ENCODE peak calls at places on chromosomes 4 and X, in nine cellular contexts. V is MM.1S, Z is fibroblast of villous mesenchyme, J is mucosa of descending colon, K is foreskin fibroblast, B is transverse colon, C is left ventricle myocardium inferior, L is lung, F is breast epithelium. M is an unnamed sample.

GRCh38 chrX:13955095-13955647 is 74.5 kb downstream of the GEMIN8 start:
- DNase-seq in V (no peak), Z (no peak), J (no peak), K (no peak), B (no peak), C (no peak), L (no peak), F (no peak), M (no peak)

GRCh38 chrX:135543924-135544323 is 23.5 kb downstream of the INTS6L start:
- DNase-seq in V (no peak), Z (no peak), J (no peak), K (no peak), B (peak), C (no peak), L (no peak), F (no peak), M (no peak)

GRCh38 chr4:17385403-17385802 is 126.5 kb downstream of the QDPR start:
- DNase-seq in V (peak), Z (peak), J (no peak), K (peak), B (no peak), C (no peak), L (no peak), F (no peak), M (peak)

GRCh38 chrX:53974529-53974928 is 69.7 kb downstream of the PHF8 start:
- DNase-seq in V (no peak), Z (no peak), J (no peak), K (no peak), B (no peak), C (no peak), L (no peak), F (no peak), M (no peak)

GRCh38 chr4:184028571-184028996 is 123.5 kb downstream of the STOX2 start:
- DNase-seq in V (peak), Z (no peak), J (no peak), K (no peak), B (no peak), C (no peak), L (no peak), F (no peak), M (no peak)

GRCh38 chr4:121765941-121766538 is 1.1 kb upstream of the SMIM43 start:
- DNase-seq in V (no peak), Z (no peak), J (no peak), K (no peak), B (no peak), C (no peak), L (no peak), F (no peak), M (no peak)

GRCh38 chr4:77190053-77190452 is 33.0 kb downstream of the CCNG2 start:
- DNase-seq in V (no peak), Z (no peak), J (no peak), K (no peak), B (no peak), C (no peak), L (no peak), F (peak), M (no peak)

GRCh38 chrX:148588649-148589310 is 88.4 kb downstream of the AFF2 start:
- DNase-seq in V (no peak), Z (no peak), J (no peak), K (peak), B (no peak), C (no peak), L (no peak), F (no peak), M (peak)

GRCh38 chrX:49309401-49309981 is 6.0 kb downstream of the GAGE10 start:
- DNase-seq in V (no peak), Z (peak), J (no peak), K (peak), B (no peak), C (no peak), L (no peak), F (no peak), M (peak)

GRCh38 chr4:70948665-70949284 is 44.7 kb upstream of the DCK start:
- DNase-seq in V (no peak), Z (no peak), J (no peak), K (no peak), B (no peak), C (no peak), L (no peak), F (no peak), M (no peak)
- TF ChIP-seq CTCF in V (no peak), Z (peak), J (no peak), K (no peak), B (no peak), C (no peak), L (no peak), F (no peak), M (no peak)

DNA sequence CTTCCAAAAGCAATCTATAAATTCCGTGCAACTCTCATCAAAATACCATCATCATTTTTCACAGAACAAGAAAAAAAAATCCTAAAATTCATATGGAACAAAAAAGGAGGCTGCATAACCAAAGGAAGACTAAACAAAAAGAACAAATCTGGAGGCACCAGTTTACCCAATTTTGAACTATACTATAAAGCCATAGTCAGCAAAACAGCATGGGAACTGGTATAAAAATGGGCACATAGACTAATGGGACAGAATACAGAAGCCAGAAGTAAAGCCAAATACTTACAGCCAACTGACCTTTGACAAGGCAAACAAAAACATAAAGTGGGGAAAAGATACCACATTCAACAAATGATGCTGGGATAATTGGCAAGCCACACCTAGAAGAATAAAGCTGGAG is 753.5 kb upstream of the PABPC4L start:
- DNase-seq in V (no peak), Z (no peak), J (no peak), K (no peak), B (no peak), C (no peak), L (no peak), F (no peak), M (no peak)
- H3K4me3 ChIP-seq in V (no peak), Z (no peak), J (no peak), K (no peak), B (no peak), C (no peak), L (no peak), F (no peak), M (no peak)

GRCh38 chr4:15976456-15977096 is 13.6 kb upstream of the FGFBP2 start:
- DNase-seq in V (no peak), Z (peak), J (no peak), K (no peak), B (no peak), C (no peak), L (no peak), F (no peak), M (no peak)
- TF ChIP-seq CTCF in V (no peak), Z (no peak), J (no peak), K (no peak), B (no peak), C (peak), L (no peak), F (no peak), M (no peak)

GRCh38 chrX:6849711-6850415 is 297.6 kb upstream of the STS start:
- DNase-seq in V (no peak), Z (peak), J (no peak), K (peak), B (no peak), C (no peak), L (no peak), F (no peak), M (peak)
- H3K4me3 ChIP-seq in V (no peak), Z (no peak), J (no peak), K (no peak), B (no peak), C (no peak), L (no peak), F (no peak), M (no peak)

GRCh38 chr4:173522874-173523395 is 7.1 kb downstream of the HAND2 start:
- DNase-seq in V (no peak), Z (peak), J (no peak), K (no peak), B (no peak), C (peak), L (no peak), F (no peak), M (no peak)
- TF ChIP-seq CTCF in V (no peak), Z (no peak), J (no peak), K (no peak), B (no peak), C (no peak), L (no peak), F (no peak), M (no peak)

GRCh38 chr4:37684154-37684553 is 2.0 kb downstream of the RELL1 start:
- DNase-seq in V (no peak), Z (no peak), J (no peak), K (no peak), B (no peak), C (no peak), L (no peak), F (no peak), M (no peak)
- H3K4me3 ChIP-seq in V (no peak), Z (no peak), J (no peak), K (no peak), B (no peak), C (no peak), L (no peak), F (peak), M (no peak)

DNA sequence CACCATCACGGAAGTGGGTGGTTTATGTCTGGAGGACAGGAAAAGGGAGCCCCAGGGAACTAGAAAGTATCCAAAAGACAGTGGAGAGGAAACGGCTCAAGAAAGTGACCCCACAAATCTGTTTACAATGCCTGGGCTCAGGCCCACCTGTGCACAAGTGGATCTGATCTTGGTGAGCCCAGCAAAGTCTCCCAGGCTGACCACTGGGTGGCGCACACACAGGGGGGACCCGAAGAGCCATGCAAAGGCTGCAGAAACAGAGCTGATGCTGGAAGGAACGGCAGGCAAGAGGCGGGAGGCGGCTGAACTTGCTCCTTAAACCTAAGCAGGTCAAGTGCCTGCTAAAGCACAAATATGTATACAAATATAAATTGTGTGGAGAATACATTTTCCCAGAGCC is 9.6 kb downstream of the HAUS7 start:
- DNase-seq in V (peak), Z (peak), J (peak), K (peak), B (peak), C (no peak), L (no peak), F (no peak), M (peak)
- TF ChIP-seq CTCF in V (peak), Z (peak), J (peak), K (peak), B (peak), C (peak), L (peak), F (no peak), M (peak)

GRCh38 chrX:115966920-115967319 is 203.6 kb upstream of the AGTR2 start:
- DNase-seq in V (no peak), Z (no peak), J (no peak), K (no peak), B (no peak), C (no peak), L (no peak), F (no peak), M (no peak)

GRCh38 chrX:115970718-115971117 is 199.8 kb upstream of the AGTR2 start:
- DNase-seq in V (no peak), Z (no peak), J (no peak), K (no peak), B (no peak), C (no peak), L (no peak), F (no peak), M (no peak)

GRCh38 chrX:115972717-115973116 is 197.8 kb upstream of the AGTR2 start:
- DNase-seq in V (no peak), Z (no peak), J (no peak), K (no peak), B (no peak), C (no peak), L (no peak), F (no peak), M (no peak)

GRCh38 chrX:115968436-115969252 is 201.9 kb upstream of the AGTR2 start:
- DNase-seq in V (peak), Z (peak), J (peak), K (peak), B (peak), C (peak), L (peak), F (peak), M (no peak)
- H3K4me3 ChIP-seq in V (peak), Z (peak), J (peak), K (peak), B (peak), C (peak), L (peak), F (peak), M (peak)

M was measured in AG10803.